ENCODE peak calls at places on chromosomes 13 and 19, in seven cellular contexts. S, K, Y, I, B, J and M are unnamed samples.

GRCh38 chr13:76027131-76027530 is 391.0 kb downstream of the LMO7 start:
- DNase-seq in S (no peak), K (no peak), Y (no peak), I (no peak), B (no peak), J (no peak), M (no peak)

GRCh38 chr19:51546650-51547396 is 15.4 kb upstream of the SIGLEC6 start:
- DNase-seq in S (no peak), K (no peak), Y (no peak), I (no peak), B (no peak), J (no peak), M (no peak)

GRCh38 chr13:72808917-72809500 is 27.1 kb downstream of the PIBF1 start:
- DNase-seq in S (no peak), K (peak), Y (peak), I (peak), B (peak), J (peak), M (peak)

GRCh38 chr13:110812111-110812868 is 98.8 kb downstream of the ING1 start:
- DNase-seq in S (no peak), K (no peak), Y (no peak), I (no peak), B (no peak), J (no peak), M (peak)

GRCh38 chr19:3285647-3286176 is 61.3 kb downstream of the CELF5 start:
- DNase-seq in S (no peak), K (no peak), Y (peak), I (no peak), B (peak), J (no peak), M (peak)

GRCh38 chr13:114107686-114108081 is 24.7 kb downstream of the RASA3 start:
- DNase-seq in S (no peak), K (no peak), Y (no peak), I (no peak), B (no peak), J (no peak), M (peak)

GRCh38 chr19:17555929-17556813 is 722 bp downstream of the COLGALT1 start:
- DNase-seq in S (peak), K (no peak), Y (no peak), I (peak), B (peak), J (peak), M (peak)

GRCh38 chr13:113547248-113547971 is 37.1 kb upstream of the TFDP1 start:
- DNase-seq in S (no peak), K (no peak), Y (no peak), I (no peak), B (no peak), J (no peak), M (peak)